ENCODE peak calls at places on chromosome 11, in nine cellular contexts. One of them, this sample, is unnamed.

GRCh38 chr11:95358516-95359322 is 127.7 kb upstream of the SESN3 start:
- DNase-seq in head of caudate nucleus: no peak
- DNase-seq in activated CD8-positive, alpha-beta memory T cell treated with anti-CD3 and anti-CD28 coated beads, Interleukin-2, amount 10 ng/mL, durations not matched to agents 7 days and 5 days: no peak
- DNase-seq in stimulated activated CD4-positive, alpha-beta T cell treated with anti-CD3 and anti-CD28 coated beads, Interleukin-15, amount 100 ng/mL, for 24 hours: no peak
- DNase-seq in naive thymus-derived CD8-positive, alpha-beta T cell: no peak
- DNase-seq in left ventricle myocardium inferior: no peak
- DNase-seq in T-helper 1 cell: no peak
- DNase-seq in HEK293T: no peak
- DNase-seq in GF-D8: no peak
- DNase-seq in this sample: no peak

GRCh38 chr11:15158351-15159015 is 43.8 kb downstream of the INSC start:
- DNase-seq in GF-D8: no peak
- DNase-seq in stimulated activated CD4-positive, alpha-beta T cell treated with anti-CD3 and anti-CD28 coated beads, Interleukin-15, amount 100 ng/mL, for 24 hours: no peak
- DNase-seq in head of caudate nucleus: no peak
- DNase-seq in left ventricle myocardium inferior: no peak
- DNase-seq in HEK293T: no peak
- DNase-seq in activated CD8-positive, alpha-beta memory T cell treated with anti-CD3 and anti-CD28 coated beads, Interleukin-2, amount 10 ng/mL, durations not matched to agents 7 days and 5 days: no peak
- DNase-seq in T-helper 1 cell: no peak
- DNase-seq in naive thymus-derived CD8-positive, alpha-beta T cell: no peak
- DNase-seq in this sample: no peak

GRCh38 chr11:97567801-97568200 is 1178.0 kb downstream of the JRKL start:
- DNase-seq in left ventricle myocardium inferior: no peak
- DNase-seq in GF-D8: no peak
- DNase-seq in head of caudate nucleus: no peak
- DNase-seq in naive thymus-derived CD8-positive, alpha-beta T cell: no peak
- DNase-seq in activated CD8-positive, alpha-beta memory T cell treated with anti-CD3 and anti-CD28 coated beads, Interleukin-2, amount 10 ng/mL, durations not matched to agents 7 days and 5 days: no peak
- DNase-seq in stimulated activated CD4-positive, alpha-beta T cell treated with anti-CD3 and anti-CD28 coated beads, Interleukin-15, amount 100 ng/mL, for 24 hours: no peak
- DNase-seq in T-helper 1 cell: no peak
- DNase-seq in HEK293T: no peak
- DNase-seq in this sample: no peak

GRCh38 chr11:68673991-68674390 is 10.4 kb upstream of the GAL start:
- DNase-seq in left ventricle myocardium inferior: no peak
- DNase-seq in stimulated activated CD4-positive, alpha-beta T cell treated with anti-CD3 and anti-CD28 coated beads, Interleukin-15, amount 100 ng/mL, for 24 hours: no peak
- DNase-seq in head of caudate nucleus: no peak
- DNase-seq in HEK293T: no peak
- DNase-seq in GF-D8: no peak
- DNase-seq in activated CD8-positive, alpha-beta memory T cell treated with anti-CD3 and anti-CD28 coated beads, Interleukin-2, amount 10 ng/mL, durations not matched to agents 7 days and 5 days: no peak
- DNase-seq in T-helper 1 cell: no peak
- DNase-seq in naive thymus-derived CD8-positive, alpha-beta T cell: no peak
- DNase-seq in this sample: no peak

GRCh38 chr11:16981651-16982194 is 32.5 kb downstream of the PLEKHA7 start:
- DNase-seq in naive thymus-derived CD8-positive, alpha-beta T cell: no peak
- DNase-seq in left ventricle myocardium inferior: no peak
- DNase-seq in head of caudate nucleus: peak
- DNase-seq in T-helper 1 cell: no peak
- DNase-seq in GF-D8: no peak
- DNase-seq in HEK293T: no peak
- DNase-seq in activated CD8-positive, alpha-beta memory T cell treated with anti-CD3 and anti-CD28 coated beads, Interleukin-2, amount 10 ng/mL, durations not matched to agents 7 days and 5 days: no peak
- DNase-seq in stimulated activated CD4-positive, alpha-beta T cell treated with anti-CD3 and anti-CD28 coated beads, Interleukin-15, amount 100 ng/mL, for 24 hours: no peak
- DNase-seq in this sample: peak

GRCh38 chr11:36243641-36244040 is 45.6 kb downstream of the COMMD9 start:
- DNase-seq in stimulated activated CD4-positive, alpha-beta T cell treated with anti-CD3 and anti-CD28 coated beads, Interleukin-15, amount 100 ng/mL, for 24 hours: no peak
- DNase-seq in left ventricle myocardium inferior: no peak
- DNase-seq in HEK293T: no peak
- DNase-seq in head of caudate nucleus: no peak
- DNase-seq in naive thymus-derived CD8-positive, alpha-beta T cell: no peak
- DNase-seq in GF-D8: no peak
- DNase-seq in T-helper 1 cell: no peak
- DNase-seq in activated CD8-positive, alpha-beta memory T cell treated with anti-CD3 and anti-CD28 coated beads, Interleukin-2, amount 10 ng/mL, durations not matched to agents 7 days and 5 days: no peak
- DNase-seq in this sample: no peak

GRCh38 chr11:130465259-130465658 is 16.8 kb downstream of the ADAMTS15 start:
- DNase-seq in stimulated activated CD4-positive, alpha-beta T cell treated with anti-CD3 and anti-CD28 coated beads, Interleukin-15, amount 100 ng/mL, for 24 hours: no peak
- DNase-seq in T-helper 1 cell: no peak
- DNase-seq in left ventricle myocardium inferior: no peak
- DNase-seq in naive thymus-derived CD8-positive, alpha-beta T cell: no peak
- DNase-seq in HEK293T: no peak
- DNase-seq in head of caudate nucleus: no peak
- DNase-seq in GF-D8: no peak
- DNase-seq in activated CD8-positive, alpha-beta memory T cell treated with anti-CD3 and anti-CD28 coated beads, Interleukin-2, amount 10 ng/mL, durations not matched to agents 7 days and 5 days: no peak
- DNase-seq in this sample: no peak

GRCh38 chr11:126083829-126084607 is 21.4 kb upstream of the CDON start:
- DNase-seq in GF-D8: no peak
- DNase-seq in stimulated activated CD4-positive, alpha-beta T cell treated with anti-CD3 and anti-CD28 coated beads, Interleukin-15, amount 100 ng/mL, for 24 hours: peak
- DNase-seq in left ventricle myocardium inferior: no peak
- DNase-seq in naive thymus-derived CD8-positive, alpha-beta T cell: no peak
- DNase-seq in activated CD8-positive, alpha-beta memory T cell treated with anti-CD3 and anti-CD28 coated beads, Interleukin-2, amount 10 ng/mL, durations not matched to agents 7 days and 5 days: peak
- DNase-seq in HEK293T: no peak
- DNase-seq in T-helper 1 cell: no peak
- DNase-seq in head of caudate nucleus: no peak
- DNase-seq in this sample: no peak

GRCh38 chr11:82505384-82505783 is 228.3 kb downstream of the FAM181B start:
- DNase-seq in naive thymus-derived CD8-positive, alpha-beta T cell: no peak
- DNase-seq in HEK293T: no peak
- DNase-seq in T-helper 1 cell: no peak
- DNase-seq in stimulated activated CD4-positive, alpha-beta T cell treated with anti-CD3 and anti-CD28 coated beads, Interleukin-15, amount 100 ng/mL, for 24 hours: no peak
- DNase-seq in GF-D8: no peak
- DNase-seq in left ventricle myocardium inferior: no peak
- DNase-seq in head of caudate nucleus: no peak
- DNase-seq in activated CD8-positive, alpha-beta memory T cell treated with anti-CD3 and anti-CD28 coated beads, Interleukin-2, amount 10 ng/mL, durations not matched to agents 7 days and 5 days: no peak
- DNase-seq in this sample: no peak

GRCh38 chr11:44306469-44307244 is 3.3 kb downstream of the ALX4 start:
- DNase-seq in head of caudate nucleus: no peak
- DNase-seq in left ventricle myocardium inferior: no peak
- DNase-seq in activated CD8-positive, alpha-beta memory T cell treated with anti-CD3 and anti-CD28 coated beads, Interleukin-2, amount 10 ng/mL, durations not matched to agents 7 days and 5 days: no peak
- DNase-seq in stimulated activated CD4-positive, alpha-beta T cell treated with anti-CD3 and anti-CD28 coated beads, Interleukin-15, amount 100 ng/mL, for 24 hours: no peak
- DNase-seq in T-helper 1 cell: no peak
- DNase-seq in GF-D8: no peak
- DNase-seq in HEK293T: no peak
- DNase-seq in naive thymus-derived CD8-positive, alpha-beta T cell: no peak
- DNase-seq in this sample: no peak

GRCh38 chr11:46202149-46202548 is 75.3 kb upstream of the CREB3L1 start:
- DNase-seq in activated CD8-positive, alpha-beta memory T cell treated with anti-CD3 and anti-CD28 coated beads, Interleukin-2, amount 10 ng/mL, durations not matched to agents 7 days and 5 days: no peak
- DNase-seq in T-helper 1 cell: no peak
- DNase-seq in HEK293T: no peak
- DNase-seq in stimulated activated CD4-positive, alpha-beta T cell treated with anti-CD3 and anti-CD28 coated beads, Interleukin-15, amount 100 ng/mL, for 24 hours: no peak
- DNase-seq in naive thymus-derived CD8-positive, alpha-beta T cell: no peak
- DNase-seq in head of caudate nucleus: no peak
- DNase-seq in GF-D8: no peak
- DNase-seq in left ventricle myocardium inferior: no peak
- DNase-seq in this sample: no peak

GRCh38 chr11:61695917-61696316 is 15.7 kb downstream of the DAGLA start:
- DNase-seq in HEK293T: no peak
- DNase-seq in activated CD8-positive, alpha-beta memory T cell treated with anti-CD3 and anti-CD28 coated beads, Interleukin-2, amount 10 ng/mL, durations not matched to agents 7 days and 5 days: peak
- DNase-seq in left ventricle myocardium inferior: peak
- DNase-seq in head of caudate nucleus: peak
- DNase-seq in GF-D8: no peak
- DNase-seq in stimulated activated CD4-positive, alpha-beta T cell treated with anti-CD3 and anti-CD28 coated beads, Interleukin-15, amount 100 ng/mL, for 24 hours: peak
- DNase-seq in T-helper 1 cell: peak
- DNase-seq in naive thymus-derived CD8-positive, alpha-beta T cell: peak
- DNase-seq in this sample: peak

GRCh38 chr11:6474423-6474792 is 667 bp upstream of the TRIM3 start:
- DNase-seq in stimulated activated CD4-positive, alpha-beta T cell treated with anti-CD3 and anti-CD28 coated beads, Interleukin-15, amount 100 ng/mL, for 24 hours: no peak
- DNase-seq in activated CD8-positive, alpha-beta memory T cell treated with anti-CD3 and anti-CD28 coated beads, Interleukin-2, amount 10 ng/mL, durations not matched to agents 7 days and 5 days: no peak
- DNase-seq in GF-D8: no peak
- DNase-seq in head of caudate nucleus: no peak
- DNase-seq in left ventricle myocardium inferior: no peak
- DNase-seq in HEK293T: no peak
- DNase-seq in T-helper 1 cell: no peak
- DNase-seq in naive thymus-derived CD8-positive, alpha-beta T cell: no peak
- DNase-seq in this sample: no peak

GRCh38 chr11:64156235-64157011 is 9.5 kb downstream of the MACROD1 start:
- DNase-seq in naive thymus-derived CD8-positive, alpha-beta T cell: no peak
- DNase-seq in activated CD8-positive, alpha-beta memory T cell treated with anti-CD3 and anti-CD28 coated beads, Interleukin-2, amount 10 ng/mL, durations not matched to agents 7 days and 5 days: no peak
- DNase-seq in left ventricle myocardium inferior: peak
- DNase-seq in T-helper 1 cell: no peak
- DNase-seq in stimulated activated CD4-positive, alpha-beta T cell treated with anti-CD3 and anti-CD28 coated beads, Interleukin-15, amount 100 ng/mL, for 24 hours: no peak
- DNase-seq in head of caudate nucleus: peak
- DNase-seq in GF-D8: no peak
- DNase-seq in HEK293T: no peak
- DNase-seq in this sample: peak

GRCh38 chr11:62498492-62499286 is 47.9 kb downstream of the AHNAK start:
- DNase-seq in activated CD8-positive, alpha-beta memory T cell treated with anti-CD3 and anti-CD28 coated beads, Interleukin-2, amount 10 ng/mL, durations not matched to agents 7 days and 5 days: no peak
- DNase-seq in GF-D8: no peak
- DNase-seq in stimulated activated CD4-positive, alpha-beta T cell treated with anti-CD3 and anti-CD28 coated beads, Interleukin-15, amount 100 ng/mL, for 24 hours: no peak
- DNase-seq in T-helper 1 cell: no peak
- DNase-seq in left ventricle myocardium inferior: no peak
- DNase-seq in naive thymus-derived CD8-positive, alpha-beta T cell: no peak
- DNase-seq in HEK293T: no peak
- DNase-seq in head of caudate nucleus: no peak
- DNase-seq in this sample: no peak

GRCh38 chr11:114678125-114679036 is at the start of gene NXPE2:
- DNase-seq in naive thymus-derived CD8-positive, alpha-beta T cell: no peak
- DNase-seq in T-helper 1 cell: no peak
- DNase-seq in stimulated activated CD4-positive, alpha-beta T cell treated with anti-CD3 and anti-CD28 coated beads, Interleukin-15, amount 100 ng/mL, for 24 hours: no peak
- DNase-seq in GF-D8: no peak
- DNase-seq in head of caudate nucleus: no peak
- DNase-seq in activated CD8-positive, alpha-beta memory T cell treated with anti-CD3 and anti-CD28 coated beads, Interleukin-2, amount 10 ng/mL, durations not matched to agents 7 days and 5 days: no peak
- DNase-seq in HEK293T: no peak
- DNase-seq in left ventricle myocardium inferior: no peak
- DNase-seq in this sample: no peak

GRCh38 chr11:46391578-46392420 is at the start of gene CHRM4:
- DNase-seq in T-helper 1 cell: no peak
- DNase-seq in stimulated activated CD4-positive, alpha-beta T cell treated with anti-CD3 and anti-CD28 coated beads, Interleukin-15, amount 100 ng/mL, for 24 hours: peak
- DNase-seq in GF-D8: no peak
- DNase-seq in HEK293T: peak
- DNase-seq in head of caudate nucleus: no peak
- DNase-seq in naive thymus-derived CD8-positive, alpha-beta T cell: no peak
- DNase-seq in left ventricle myocardium inferior: no peak
- DNase-seq in activated CD8-positive, alpha-beta memory T cell treated with anti-CD3 and anti-CD28 coated beads, Interleukin-2, amount 10 ng/mL, durations not matched to agents 7 days and 5 days: no peak
- DNase-seq in this sample: no peak

GRCh38 chr11:2520736-2521035 is 75.9 kb downstream of the KCNQ1 start:
- DNase-seq in T-helper 1 cell: no peak
- DNase-seq in head of caudate nucleus: peak
- DNase-seq in naive thymus-derived CD8-positive, alpha-beta T cell: no peak
- DNase-seq in left ventricle myocardium inferior: no peak
- DNase-seq in GF-D8: no peak
- DNase-seq in activated CD8-positive, alpha-beta memory T cell treated with anti-CD3 and anti-CD28 coated beads, Interleukin-2, amount 10 ng/mL, durations not matched to agents 7 days and 5 days: no peak
- DNase-seq in stimulated activated CD4-positive, alpha-beta T cell treated with anti-CD3 and anti-CD28 coated beads, Interleukin-15, amount 100 ng/mL, for 24 hours: no peak
- DNase-seq in HEK293T: no peak
- DNase-seq in this sample: no peak

GRCh38 chr11:2462092-2462985 is 17.5 kb downstream of the KCNQ1 start:
- DNase-seq in GF-D8: no peak
- DNase-seq in left ventricle myocardium inferior: no peak
- DNase-seq in activated CD8-positive, alpha-beta memory T cell treated with anti-CD3 and anti-CD28 coated beads, Interleukin-2, amount 10 ng/mL, durations not matched to agents 7 days and 5 days: no peak
- DNase-seq in HEK293T: no peak
- DNase-seq in head of caudate nucleus: peak
- DNase-seq in naive thymus-derived CD8-positive, alpha-beta T cell: no peak
- DNase-seq in T-helper 1 cell: no peak
- DNase-seq in stimulated activated CD4-positive, alpha-beta T cell treated with anti-CD3 and anti-CD28 coated beads, Interleukin-15, amount 100 ng/mL, for 24 hours: no peak
- DNase-seq in this sample: no peak

GRCh38 chr11:10973416-10973815 is 115.6 kb upstream of the ZBED5 start:
- DNase-seq in stimulated activated CD4-positive, alpha-beta T cell treated with anti-CD3 and anti-CD28 coated beads, Interleukin-15, amount 100 ng/mL, for 24 hours: no peak
- DNase-seq in GF-D8: no peak
- DNase-seq in activated CD8-positive, alpha-beta memory T cell treated with anti-CD3 and anti-CD28 coated beads, Interleukin-2, amount 10 ng/mL, durations not matched to agents 7 days and 5 days: no peak
- DNase-seq in T-helper 1 cell: no peak
- DNase-seq in naive thymus-derived CD8-positive, alpha-beta T cell: no peak
- DNase-seq in head of caudate nucleus: no peak
- DNase-seq in HEK293T: no peak
- DNase-seq in left ventricle myocardium inferior: no peak
- DNase-seq in this sample: no peak

GRCh38 chr11:61949169-61950034 is 749 bp upstream of the BEST1 start:
- DNase-seq in GF-D8: no peak
- DNase-seq in stimulated activated CD4-positive, alpha-beta T cell treated with anti-CD3 and anti-CD28 coated beads, Interleukin-15, amount 100 ng/mL, for 24 hours: no peak
- DNase-seq in HEK293T: peak
- DNase-seq in head of caudate nucleus: peak
- DNase-seq in T-helper 1 cell: no peak
- DNase-seq in naive thymus-derived CD8-positive, alpha-beta T cell: no peak
- DNase-seq in activated CD8-positive, alpha-beta memory T cell treated with anti-CD3 and anti-CD28 coated beads, Interleukin-2, amount 10 ng/mL, durations not matched to agents 7 days and 5 days: peak
- DNase-seq in left ventricle myocardium inferior: peak
- DNase-seq in this sample: peak

GRCh38 chr11:130457909-130458729 is 9.7 kb downstream of the ADAMTS15 start:
- DNase-seq in GF-D8: no peak
- DNase-seq in left ventricle myocardium inferior: peak
- DNase-seq in activated CD8-positive, alpha-beta memory T cell treated with anti-CD3 and anti-CD28 coated beads, Interleukin-2, amount 10 ng/mL, durations not matched to agents 7 days and 5 days: no peak
- DNase-seq in head of caudate nucleus: no peak
- DNase-seq in HEK293T: no peak
- DNase-seq in stimulated activated CD4-positive, alpha-beta T cell treated with anti-CD3 and anti-CD28 coated beads, Interleukin-15, amount 100 ng/mL, for 24 hours: no peak
- DNase-seq in T-helper 1 cell: no peak
- DNase-seq in naive thymus-derived CD8-positive, alpha-beta T cell: no peak
- DNase-seq in this sample: peak

GRCh38 chr11:68012843-68013610 is 2.9 kb downstream of the ALDH3B1 start:
- DNase-seq in activated CD8-positive, alpha-beta memory T cell treated with anti-CD3 and anti-CD28 coated beads, Interleukin-2, amount 10 ng/mL, durations not matched to agents 7 days and 5 days: no peak
- DNase-seq in HEK293T: no peak
- DNase-seq in head of caudate nucleus: no peak
- DNase-seq in T-helper 1 cell: no peak
- DNase-seq in GF-D8: no peak
- DNase-seq in naive thymus-derived CD8-positive, alpha-beta T cell: no peak
- DNase-seq in left ventricle myocardium inferior: no peak
- DNase-seq in stimulated activated CD4-positive, alpha-beta T cell treated with anti-CD3 and anti-CD28 coated beads, Interleukin-15, amount 100 ng/mL, for 24 hours: no peak
- DNase-seq in this sample: no peak

GRCh38 chr11:3109921-3110706 is 52.9 kb upstream of the CARS1 start:
- DNase-seq in naive thymus-derived CD8-positive, alpha-beta T cell: peak
- DNase-seq in GF-D8: no peak
- DNase-seq in head of caudate nucleus: peak
- DNase-seq in left ventricle myocardium inferior: no peak
- DNase-seq in stimulated activated CD4-positive, alpha-beta T cell treated with anti-CD3 and anti-CD28 coated beads, Interleukin-15, amount 100 ng/mL, for 24 hours: peak
- DNase-seq in T-helper 1 cell: no peak
- DNase-seq in HEK293T: peak
- DNase-seq in activated CD8-positive, alpha-beta memory T cell treated with anti-CD3 and anti-CD28 coated beads, Interleukin-2, amount 10 ng/mL, durations not matched to agents 7 days and 5 days: peak
- DNase-seq in this sample: no peak

GRCh38 chr11:96204366-96204659 is 138.7 kb downstream of the MAML2 start:
- DNase-seq in head of caudate nucleus: no peak
- DNase-seq in stimulated activated CD4-positive, alpha-beta T cell treated with anti-CD3 and anti-CD28 coated beads, Interleukin-15, amount 100 ng/mL, for 24 hours: no peak
- DNase-seq in HEK293T: no peak
- DNase-seq in left ventricle myocardium inferior: no peak
- DNase-seq in naive thymus-derived CD8-positive, alpha-beta T cell: no peak
- DNase-seq in activated CD8-positive, alpha-beta memory T cell treated with anti-CD3 and anti-CD28 coated beads, Interleukin-2, amount 10 ng/mL, durations not matched to agents 7 days and 5 days: no peak
- DNase-seq in GF-D8: no peak
- DNase-seq in T-helper 1 cell: no peak
- DNase-seq in this sample: no peak

GRCh38 chr11:69221086-69221485 is 65.4 kb downstream of the SMIM38 start:
- DNase-seq in naive thymus-derived CD8-positive, alpha-beta T cell: no peak
- DNase-seq in head of caudate nucleus: no peak
- DNase-seq in activated CD8-positive, alpha-beta memory T cell treated with anti-CD3 and anti-CD28 coated beads, Interleukin-2, amount 10 ng/mL, durations not matched to agents 7 days and 5 days: peak
- DNase-seq in left ventricle myocardium inferior: no peak
- DNase-seq in GF-D8: no peak
- DNase-seq in HEK293T: no peak
- DNase-seq in stimulated activated CD4-positive, alpha-beta T cell treated with anti-CD3 and anti-CD28 coated beads, Interleukin-15, amount 100 ng/mL, for 24 hours: no peak
- DNase-seq in T-helper 1 cell: no peak
- DNase-seq in this sample: no peak

GRCh38 chr11:39139581-39139980 is 2319.9 kb downstream of the LRRC4C start:
- DNase-seq in stimulated activated CD4-positive, alpha-beta T cell treated with anti-CD3 and anti-CD28 coated beads, Interleukin-15, amount 100 ng/mL, for 24 hours: no peak
- DNase-seq in left ventricle myocardium inferior: no peak
- DNase-seq in HEK293T: no peak
- DNase-seq in naive thymus-derived CD8-positive, alpha-beta T cell: no peak
- DNase-seq in activated CD8-positive, alpha-beta memory T cell treated with anti-CD3 and anti-CD28 coated beads, Interleukin-2, amount 10 ng/mL, durations not matched to agents 7 days and 5 days: no peak
- DNase-seq in T-helper 1 cell: no peak
- DNase-seq in head of caudate nucleus: no peak
- DNase-seq in GF-D8: no peak
- DNase-seq in this sample: no peak

GRCh38 chr11:21552910-21553309 is 640.0 kb upstream of the ANO5 start:
- DNase-seq in stimulated activated CD4-positive, alpha-beta T cell treated with anti-CD3 and anti-CD28 coated beads, Interleukin-15, amount 100 ng/mL, for 24 hours: no peak
- DNase-seq in T-helper 1 cell: no peak
- DNase-seq in left ventricle myocardium inferior: no peak
- DNase-seq in activated CD8-positive, alpha-beta memory T cell treated with anti-CD3 and anti-CD28 coated beads, Interleukin-2, amount 10 ng/mL, durations not matched to agents 7 days and 5 days: no peak
- DNase-seq in naive thymus-derived CD8-positive, alpha-beta T cell: no peak
- DNase-seq in head of caudate nucleus: no peak
- DNase-seq in GF-D8: no peak
- DNase-seq in HEK293T: no peak
- DNase-seq in this sample: no peak

GRCh38 chr11:120336641-120337132 is 474 bp downstream of the ARHGEF12 start:
- DNase-seq in HEK293T: peak
- DNase-seq in activated CD8-positive, alpha-beta memory T cell treated with anti-CD3 and anti-CD28 coated beads, Interleukin-2, amount 10 ng/mL, durations not matched to agents 7 days and 5 days: peak
- DNase-seq in GF-D8: no peak
- DNase-seq in naive thymus-derived CD8-positive, alpha-beta T cell: no peak
- DNase-seq in head of caudate nucleus: no peak
- DNase-seq in stimulated activated CD4-positive, alpha-beta T cell treated with anti-CD3 and anti-CD28 coated beads, Interleukin-15, amount 100 ng/mL, for 24 hours: peak
- DNase-seq in left ventricle myocardium inferior: peak
- DNase-seq in T-helper 1 cell: peak
- DNase-seq in this sample: no peak

GRCh38 chr11:10032991-10033390 is 261.0 kb downstream of the SBF2 start:
- DNase-seq in naive thymus-derived CD8-positive, alpha-beta T cell: no peak
- DNase-seq in activated CD8-positive, alpha-beta memory T cell treated with anti-CD3 and anti-CD28 coated beads, Interleukin-2, amount 10 ng/mL, durations not matched to agents 7 days and 5 days: no peak
- DNase-seq in GF-D8: no peak
- DNase-seq in HEK293T: no peak
- DNase-seq in stimulated activated CD4-positive, alpha-beta T cell treated with anti-CD3 and anti-CD28 coated beads, Interleukin-15, amount 100 ng/mL, for 24 hours: no peak
- DNase-seq in head of caudate nucleus: no peak
- DNase-seq in T-helper 1 cell: no peak
- DNase-seq in left ventricle myocardium inferior: no peak
- DNase-seq in this sample: no peak

GRCh38 chr11:34509336-34509902 is 4.2 kb downstream of the ELF5 start:
- DNase-seq in stimulated activated CD4-positive, alpha-beta T cell treated with anti-CD3 and anti-CD28 coated beads, Interleukin-15, amount 100 ng/mL, for 24 hours: no peak
- DNase-seq in HEK293T: no peak
- DNase-seq in left ventricle myocardium inferior: no peak
- DNase-seq in naive thymus-derived CD8-positive, alpha-beta T cell: no peak
- DNase-seq in GF-D8: no peak
- DNase-seq in activated CD8-positive, alpha-beta memory T cell treated with anti-CD3 and anti-CD28 coated beads, Interleukin-2, amount 10 ng/mL, durations not matched to agents 7 days and 5 days: no peak
- DNase-seq in T-helper 1 cell: no peak
- DNase-seq in head of caudate nucleus: no peak
- DNase-seq in this sample: peak

This sample was measured in pons.